ENCODE peak calls at places on chromosomes 13 and 19, in four cellular contexts. One of them, this sample, is unnamed.

GRCh38 chr13:45073809-45074208 is 46.5 kb upstream of the GTF2F2 start:
- DNase-seq in heart right ventricle: no peak
- DNase-seq in tibial artery: no peak
- DNase-seq in adrenal gland: no peak
- DNase-seq in this sample: no peak

GRCh38 chr19:58217607-58218391 is 10.9 kb upstream of the ZNF544 start:
- DNase-seq in heart right ventricle: no peak
- DNase-seq in tibial artery: no peak
- DNase-seq in adrenal gland: no peak
- DNase-seq in this sample: no peak

GRCh38 chr13:59835569-59835968 is 328.2 kb downstream of the DIAPH3 start:
- DNase-seq in heart right ventricle: no peak
- DNase-seq in tibial artery: no peak
- DNase-seq in adrenal gland: no peak
- DNase-seq in this sample: no peak

GRCh38 chr19:16702123-16702522 is 17.5 kb upstream of the NWD1 start:
- DNase-seq in heart right ventricle: peak; percentile 68
- DNase-seq in tibial artery: peak; percentile 36
- DNase-seq in adrenal gland: no peak
- DNase-seq in this sample: no peak

GRCh38 chr13:88217372-88217771 is 546.2 kb downstream of the SLITRK5 start:
- DNase-seq in heart right ventricle: no peak
- DNase-seq in tibial artery: no peak
- DNase-seq in adrenal gland: no peak
- DNase-seq in this sample: no peak

GRCh38 chr13:40149611-40150283 is 494.3 kb downstream of the COG6 start:
- DNase-seq in heart right ventricle: peak; percentile 47
- DNase-seq in tibial artery: peak; percentile 74
- DNase-seq in adrenal gland: peak; percentile 29
- DNase-seq in this sample: no peak

GRCh38 chr19:33406521-33407139 is 33.1 kb downstream of the CEBPG start:
- DNase-seq in heart right ventricle: peak; percentile 60
- DNase-seq in tibial artery: peak; percentile 67
- DNase-seq in adrenal gland: peak; percentile 58
- DNase-seq in this sample: peak; percentile 54

GRCh38 chr13:28658539-28658795 is 463 bp upstream of the POMP start:
- DNase-seq in heart right ventricle: no peak
- DNase-seq in tibial artery: no peak
- DNase-seq in adrenal gland: no peak
- DNase-seq in this sample: no peak

GRCh38 chr13:19634129-19634740 is 776 bp downstream of the MPHOSPH8 start:
- DNase-seq in heart right ventricle: no peak
- DNase-seq in tibial artery: no peak
- DNase-seq in adrenal gland: peak; percentile 51
- DNase-seq in this sample: no peak

GRCh38 chr13:111954681-111955411 is 112.1 kb upstream of the SOX1 start:
- DNase-seq in heart right ventricle: no peak
- DNase-seq in tibial artery: no peak
- DNase-seq in adrenal gland: no peak
- DNase-seq in this sample: no peak

DNA sequence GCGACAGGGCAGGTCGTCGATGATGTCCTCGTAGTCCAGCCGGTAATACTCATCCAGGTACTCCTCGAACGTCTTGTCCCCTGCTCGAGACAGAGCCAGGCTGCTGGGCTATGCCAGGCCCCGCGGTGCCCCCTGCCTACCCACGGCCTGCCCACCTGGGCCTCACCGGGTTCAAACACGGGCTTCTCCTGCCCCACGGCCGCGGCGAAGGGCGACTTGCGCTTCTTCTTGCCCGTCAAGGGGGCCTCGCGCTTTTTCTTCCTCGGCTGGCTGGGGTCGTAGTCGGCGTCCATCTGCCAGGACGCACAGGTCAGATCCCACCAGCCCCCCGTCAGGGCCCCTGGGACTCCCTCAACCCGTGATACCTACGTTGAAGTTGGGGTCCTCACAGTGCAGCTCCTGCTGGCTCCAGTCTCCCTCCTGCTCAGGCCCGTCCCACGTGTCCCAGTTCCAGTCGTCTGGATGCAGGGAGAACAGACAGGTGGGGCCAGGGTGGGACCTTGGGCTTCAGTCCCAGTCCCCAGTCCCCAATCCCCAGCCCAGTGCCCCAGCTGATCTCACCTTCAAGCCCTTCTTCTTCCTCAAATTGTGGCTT is 8.1 kb downstream of the KRI1 start:
- DNase-seq in heart right ventricle: no peak
- DNase-seq in tibial artery: no peak
- DNase-seq in adrenal gland: no peak
- DNase-seq in this sample: no peak
- H3K36me3 ChIP-seq in heart right ventricle: peaks cover 16% of the 10 kb centered on the region
- H3K36me3 ChIP-seq in tibial artery: peaks cover 96% of the 10 kb centered on the region
- H3K36me3 ChIP-seq in adrenal gland: peaks cover 82% of the 10 kb centered on the region
- H3K36me3 ChIP-seq in this sample: peaks cover 80% of the 10 kb centered on the region

DNA sequence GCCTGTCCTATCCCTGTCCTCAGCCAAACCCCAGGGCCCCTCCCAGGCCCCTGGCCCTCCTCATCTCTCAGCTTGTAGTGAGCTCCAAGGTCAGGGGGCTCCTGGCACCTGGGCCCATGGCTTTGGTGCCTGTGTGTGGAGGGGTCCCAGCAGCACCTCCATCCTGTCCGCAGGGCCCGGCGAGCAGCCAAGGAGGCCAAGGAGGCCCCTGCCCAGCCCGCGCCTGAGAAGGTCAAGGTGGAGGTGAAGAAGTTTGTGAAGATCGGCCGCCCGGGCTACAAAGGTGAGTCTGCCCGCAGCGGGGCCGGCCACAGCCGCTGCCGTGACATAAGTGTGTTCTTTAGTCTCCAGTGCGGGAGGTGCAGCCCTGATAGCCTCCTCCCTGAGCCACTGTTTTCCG is 3.9 kb upstream of the AMH start:
- DNase-seq in heart right ventricle: no peak
- DNase-seq in tibial artery: no peak
- DNase-seq in adrenal gland: no peak
- DNase-seq in this sample: no peak
- H3K36me3 ChIP-seq in heart right ventricle: peaks cover 20% of the 10 kb centered on the region
- H3K36me3 ChIP-seq in tibial artery: peaks cover 65% of the 10 kb centered on the region
- H3K36me3 ChIP-seq in adrenal gland: peaks cover 48% of the 10 kb centered on the region
- H3K36me3 ChIP-seq in this sample: peaks cover 59% of the 10 kb centered on the region

GRCh38 chr13:36310417-36311108 is 12.9 kb upstream of the CCDC169 start:
- DNase-seq in heart right ventricle: no peak
- DNase-seq in tibial artery: no peak
- DNase-seq in adrenal gland: no peak
- DNase-seq in this sample: no peak

DNA sequence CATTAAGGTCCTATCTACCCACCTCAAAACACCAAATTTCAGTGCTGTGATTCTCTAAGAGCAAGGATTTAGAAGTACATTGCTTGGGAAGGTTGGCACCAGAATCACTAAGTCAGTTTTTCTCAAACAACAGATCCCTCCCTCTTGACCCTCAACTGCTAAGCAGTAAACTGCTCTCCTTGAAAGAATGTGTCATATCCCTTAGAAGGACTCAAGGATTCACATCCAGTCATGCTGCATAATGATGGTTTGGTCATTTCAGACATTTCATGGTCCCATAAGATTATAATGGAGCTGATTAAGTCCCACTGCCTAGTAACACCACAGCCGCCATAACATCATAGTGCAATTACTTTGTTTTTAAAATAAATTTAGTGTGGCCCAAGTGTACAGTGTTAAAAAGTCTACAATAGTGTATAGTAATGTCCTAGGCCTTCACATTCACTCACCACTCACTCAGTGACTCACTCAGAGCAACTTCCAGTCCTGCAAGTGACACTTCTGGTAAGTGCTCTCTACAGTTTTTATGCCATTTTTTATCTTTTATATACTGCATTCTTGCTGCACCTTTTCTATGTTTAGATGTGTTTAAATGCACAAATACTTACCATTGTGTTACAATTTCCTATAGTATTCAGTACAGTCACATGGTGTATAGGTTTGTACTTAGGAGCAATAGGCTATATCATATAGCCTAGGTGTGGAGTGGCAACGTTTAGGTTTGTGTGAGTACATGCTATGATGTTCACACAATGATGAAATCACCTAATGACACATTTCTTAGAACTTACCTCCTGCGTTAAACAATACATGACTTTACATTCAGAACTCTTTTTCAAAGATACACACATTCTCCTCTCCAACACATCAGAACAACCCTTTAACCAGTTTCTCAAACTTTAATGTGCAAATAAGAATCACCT is 15.7 kb upstream of the CCDC169 start:
- DNase-seq in heart right ventricle: no peak
- DNase-seq in tibial artery: no peak
- DNase-seq in adrenal gland: peak; percentile 22
- DNase-seq in this sample: no peak
- H3K36me3 ChIP-seq in heart right ventricle: no peaks in the 10 kb centered on the region
- H3K36me3 ChIP-seq in tibial artery: peaks cover 70% of the 10 kb centered on the region
- H3K36me3 ChIP-seq in adrenal gland: peaks cover 55% of the 10 kb centered on the region
- H3K36me3 ChIP-seq in this sample: no peaks in the 10 kb centered on the region

GRCh38 chr13:23699271-23699670 is 129.1 kb downstream of the TNFRSF19 start:
- DNase-seq in heart right ventricle: no peak
- DNase-seq in tibial artery: no peak
- DNase-seq in adrenal gland: no peak
- DNase-seq in this sample: no peak

GRCh38 chr13:23695711-23696512 is 125.7 kb downstream of the TNFRSF19 start:
- DNase-seq in heart right ventricle: peak; percentile 37
- DNase-seq in tibial artery: no peak
- DNase-seq in adrenal gland: no peak
- DNase-seq in this sample: no peak

GRCh38 chr13:23695196-23695595 is 125.0 kb downstream of the TNFRSF19 start:
- DNase-seq in heart right ventricle: no peak
- DNase-seq in tibial artery: no peak
- DNase-seq in adrenal gland: no peak
- DNase-seq in this sample: no peak

GRCh38 chr13:23697772-23698313 is 127.6 kb downstream of the TNFRSF19 start:
- DNase-seq in heart right ventricle: no peak
- DNase-seq in tibial artery: no peak
- DNase-seq in adrenal gland: no peak
- DNase-seq in this sample: no peak

GRCh38 chr13:23696610-23697009 is 126.4 kb downstream of the TNFRSF19 start:
- DNase-seq in heart right ventricle: no peak
- DNase-seq in tibial artery: no peak
- DNase-seq in adrenal gland: no peak
- DNase-seq in this sample: no peak
- H3K36me3 ChIP-seq in heart right ventricle: no peaks in the 10 kb centered on the region
- H3K36me3 ChIP-seq in tibial artery: no peaks in the 10 kb centered on the region
- H3K36me3 ChIP-seq in adrenal gland: no peaks in the 10 kb centered on the region
- H3K36me3 ChIP-seq in this sample: no peaks in the 10 kb centered on the region

GRCh38 chr19:51994048-51994644 is 7.5 kb upstream of the ZNF350 start:
- DNase-seq in heart right ventricle: no peak
- DNase-seq in tibial artery: no peak
- DNase-seq in adrenal gland: no peak
- DNase-seq in this sample: no peak
- H3K36me3 ChIP-seq in heart right ventricle: no peaks in the 10 kb centered on the region
- H3K36me3 ChIP-seq in tibial artery: peaks cover 68% of the 10 kb centered on the region
- H3K36me3 ChIP-seq in adrenal gland: peaks cover 24% of the 10 kb centered on the region
- H3K36me3 ChIP-seq in this sample: peaks cover 55% of the 10 kb centered on the region

GRCh38 chr19:38467541-38468525 is 34.3 kb downstream of the RYR1 start:
- DNase-seq in heart right ventricle: no peak
- DNase-seq in tibial artery: no peak
- DNase-seq in adrenal gland: no peak
- DNase-seq in this sample: no peak
- H3K36me3 ChIP-seq in heart right ventricle: no peaks in the 10 kb centered on the region
- H3K36me3 ChIP-seq in tibial artery: no peaks in the 10 kb centered on the region
- H3K36me3 ChIP-seq in adrenal gland: no peaks in the 10 kb centered on the region
- H3K36me3 ChIP-seq in this sample: no peaks in the 10 kb centered on the region

DNA sequence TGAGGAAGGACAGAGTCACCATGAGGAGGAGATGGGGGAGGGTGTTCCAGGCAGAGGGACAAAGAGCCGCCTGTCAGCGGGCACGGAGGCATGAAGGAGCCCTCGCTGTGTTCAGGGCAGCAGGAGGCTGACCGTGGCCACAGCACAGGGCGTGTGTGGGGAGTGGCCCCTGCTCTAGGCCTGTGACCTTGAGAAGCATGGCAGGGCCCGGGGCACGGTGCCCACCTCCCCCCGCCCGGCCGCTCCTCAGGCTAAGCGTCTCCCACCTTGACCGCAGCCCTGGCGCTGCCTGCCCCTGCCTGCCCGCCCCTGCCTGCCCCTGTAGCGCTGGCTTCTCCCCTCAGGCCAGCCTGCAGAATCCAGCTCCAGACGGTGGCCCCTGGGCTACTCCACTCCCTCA is 11.6 kb downstream of the MAP2K2 start:
- DNase-seq in heart right ventricle: no peak
- DNase-seq in tibial artery: no peak
- DNase-seq in adrenal gland: no peak
- DNase-seq in this sample: no peak
- H3K36me3 ChIP-seq in heart right ventricle: peaks cover 9% of the 10 kb centered on the region
- H3K36me3 ChIP-seq in tibial artery: peaks cover 100% of the 10 kb centered on the region
- H3K36me3 ChIP-seq in adrenal gland: peaks cover 64% of the 10 kb centered on the region
- H3K36me3 ChIP-seq in this sample: peaks cover 28% of the 10 kb centered on the region

DNA sequence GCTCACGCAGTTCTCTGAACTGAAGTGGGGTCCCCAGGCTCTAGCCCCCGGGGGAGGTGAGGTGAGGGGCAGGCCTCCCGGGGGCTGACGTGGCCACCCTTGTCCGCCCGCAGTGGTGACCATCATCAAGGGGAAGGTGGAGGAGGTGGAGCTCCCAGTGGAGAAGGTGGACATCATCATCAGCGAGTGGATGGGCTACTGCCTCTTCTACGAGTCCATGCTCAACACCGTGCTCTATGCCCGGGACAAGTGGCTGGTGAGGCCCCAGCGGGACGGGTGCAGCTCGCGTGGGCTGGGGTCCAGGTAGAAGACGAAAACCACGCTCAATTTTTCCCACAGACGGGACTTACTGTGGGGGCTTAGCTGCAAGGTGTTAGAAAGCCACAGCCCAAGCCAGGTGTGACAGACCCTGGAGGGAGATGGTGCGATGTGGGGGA is 5.6 kb upstream of the ADM5 start:
- DNase-seq in heart right ventricle: no peak
- DNase-seq in tibial artery: no peak
- DNase-seq in adrenal gland: no peak
- DNase-seq in this sample: no peak
- H3K36me3 ChIP-seq in heart right ventricle: peaks cover 6% of the 10 kb centered on the region
- H3K36me3 ChIP-seq in tibial artery: peaks cover 76% of the 10 kb centered on the region
- H3K36me3 ChIP-seq in adrenal gland: peaks cover 58% of the 10 kb centered on the region
- H3K36me3 ChIP-seq in this sample: peaks cover 54% of the 10 kb centered on the region

This sample was measured in effector memory CD4-positive, alpha-beta T cell.